ENCODE peak calls at places on chromosomes 7 and 10, in eight cellular contexts. P is neuronal stem cell, T is uterus, W is tibial artery, R is thoracic aorta, X is left ventricle myocardium inferior, M is left lung, D is lower lobe of right lung. I is an unnamed sample. For H3K4me1, the result is how much of the 10 kb centered on the place peaks cover.

GRCh38 chr7:102066476-102066875 is 220.2 kb upstream of the SH2B2 start:
- DNase-seq in P (no peak), T (no peak), W (no peak), R (no peak), X (no peak), M (no peak), D (no peak), I (no peak)

GRCh38 chr7:114422478-114423217 is 8.0 kb downstream of the FOXP2 start:
- DNase-seq in P (no peak), T (no peak), W (no peak), R (no peak), X (no peak), M (no peak), D (no peak), I (peak)

GRCh38 chr10:34696423-34696822 is 118.7 kb downstream of the PARD3 start:
- DNase-seq in P (no peak), T (no peak), W (no peak), R (no peak), X (no peak), M (no peak), D (no peak), I (peak)

GRCh38 chr10:121041499-121041898 is 190.3 kb downstream of the WDR11 start:
- DNase-seq in P (no peak), T (no peak), W (no peak), R (no peak), X (no peak), M (no peak), D (no peak), I (no peak)

GRCh38 chr10:17006631-17007161 is 122.9 kb downstream of the CUBN start:
- DNase-seq in P (no peak), T (no peak), W (no peak), R (no peak), X (no peak), M (no peak), D (peak), I (no peak)

GRCh38 chr7:760006-760405 is 32.9 kb upstream of the PRKAR1B start:
- DNase-seq in P (no peak), T (no peak), W (no peak), R (no peak), X (no peak), M (peak), D (peak), I (no peak)

GRCh38 chr10:125029584-125030242 is 87.8 kb downstream of the ZRANB1 start:
- DNase-seq in P (no peak), T (no peak), W (no peak), R (no peak), X (no peak), M (no peak), D (no peak), I (no peak)

GRCh38 chr10:59750155-59750945 is 2.9 kb downstream of the MRLN start:
- DNase-seq in P (no peak), T (no peak), W (no peak), R (no peak), X (no peak), M (no peak), D (no peak), I (no peak)

GRCh38 chr10:118721005-118721876 is 33.5 kb downstream of the CACUL1 start:
- DNase-seq in P (peak), T (peak), W (no peak), R (peak), X (no peak), M (no peak), D (no peak), I (peak)

GRCh38 chr7:14761506-14762296 is 140.8 kb downstream of the DGKB start:
- DNase-seq in P (no peak), T (peak), W (no peak), R (no peak), X (peak), M (no peak), D (no peak), I (no peak)

GRCh38 chr10:97850446-97850845 is 803 bp downstream of the GOLGA7B start:
- DNase-seq in P (peak), T (no peak), W (no peak), R (no peak), X (no peak), M (no peak), D (no peak), I (no peak)

GRCh38 chr10:94264085-94264484 is 98.7 kb downstream of the NOC3L start:
- DNase-seq in P (no peak), T (no peak), W (no peak), R (no peak), X (no peak), M (no peak), D (no peak), I (no peak)

GRCh38 chr7:66957595-66958290 is 36.7 kb downstream of the TMEM248 start:
- DNase-seq in P (no peak), T (no peak), W (peak), R (no peak), X (no peak), M (no peak), D (no peak), I (no peak)

GRCh38 chr7:55423277-55423711 is 58.2 kb downstream of the LANCL2 start:
- DNase-seq in P (no peak), T (no peak), W (no peak), R (no peak), X (no peak), M (no peak), D (no peak), I (no peak)

GRCh38 chr10:70901276-70901878 is 13.0 kb upstream of the PCBD1 start:
- DNase-seq in P (no peak), T (no peak), W (no peak), R (no peak), X (no peak), M (no peak), D (no peak), I (no peak)

GRCh38 chr10:129079705-129080104 is 387.3 kb upstream of the MGMT start:
- DNase-seq in P (no peak), T (no peak), W (no peak), R (no peak), X (peak), M (no peak), D (no peak), I (no peak)

GRCh38 chr10:420154-421121 is 269.0 kb downstream of the DIP2C start:
- DNase-seq in P (no peak), T (no peak), W (peak), R (peak), X (no peak), M (no peak), D (no peak), I (no peak)

GRCh38 chr10:93596539-93596938 is 4.5 kb downstream of the RBP4 start:
- DNase-seq in P (no peak), T (no peak), W (no peak), R (no peak), X (no peak), M (no peak), D (no peak), I (no peak)

GRCh38 chr7:27952393-27953290 is 212.7 kb downstream of the TAX1BP1 start:
- DNase-seq in P (no peak), T (no peak), W (no peak), R (no peak), X (no peak), M (no peak), D (no peak), I (no peak)

GRCh38 chr10:5952731-5953385 is 24.5 kb downstream of the IL15RA start:
- DNase-seq in P (no peak), T (no peak), W (no peak), R (no peak), X (no peak), M (no peak), D (peak), I (no peak)

GRCh38 chr10:101047961-101048892 is 13.6 kb upstream of the KAZALD1 start:
- DNase-seq in P (no peak), T (no peak), W (no peak), R (no peak), X (no peak), M (no peak), D (peak), I (peak)

GRCh38 chr10:557792-558328 is 131.6 kb downstream of the DIP2C start:
- DNase-seq in P (no peak), T (peak), W (no peak), R (no peak), X (no peak), M (no peak), D (no peak), I (no peak)

GRCh38 chr7:125605241-125605640 is 675.6 kb upstream of the POT1 start:
- DNase-seq in P (no peak), T (no peak), W (no peak), R (no peak), X (no peak), M (no peak), D (no peak), I (no peak)

GRCh38 chr7:87426160-87426559 is 49.3 kb downstream of the ABCB4 start:
- DNase-seq in P (no peak), T (no peak), W (no peak), R (no peak), X (no peak), M (no peak), D (no peak), I (no peak)

GRCh38 chr10:67282871-67283270 is 357.0 kb downstream of the LRRTM3 start:
- DNase-seq in P (no peak), T (no peak), W (no peak), R (no peak), X (no peak), M (no peak), D (no peak), I (no peak)

GRCh38 chr10:97134983-97135382 is 50.8 kb downstream of the SLIT1 start:
- DNase-seq in P (no peak), T (no peak), W (no peak), R (no peak), X (no peak), M (no peak), D (no peak), I (no peak)

GRCh38 chr7:637826-638225 is 88.7 kb upstream of the DNAAF5 start:
- DNase-seq in P (no peak), T (no peak), W (no peak), R (no peak), X (no peak), M (peak), D (no peak), I (no peak)

GRCh38 chr7:20785211-20786048 is 1.3 kb downstream of the SP8 start:
- DNase-seq in P (no peak), T (no peak), W (no peak), R (no peak), X (no peak), M (peak), D (no peak), I (peak)

GRCh38 chr10:21290499-21291160 is 234.9 kb downstream of the SKIDA1 start:
- DNase-seq in P (no peak), T (no peak), W (no peak), R (no peak), X (no peak), M (no peak), D (no peak), I (no peak)

GRCh38 chr7:122305475-122306319 is 1.1 kb upstream of the FEZF1 start:
- DNase-seq in P (no peak), T (no peak), W (peak), R (no peak), X (no peak), M (no peak), D (no peak), I (no peak)

GRCh38 chr10:10891437-10891836 is 126.2 kb upstream of the CELF2 start:
- DNase-seq in P (no peak), T (no peak), W (no peak), R (no peak), X (no peak), M (no peak), D (no peak), I (peak)

GRCh38 chr7:27745064-27745583 is 5.2 kb downstream of the TAX1BP1 start:
- DNase-seq in P (no peak), T (no peak), W (no peak), R (no peak), X (no peak), M (no peak), D (no peak), I (peak)

GRCh38 chr10:111392910-111393309 is 316.1 kb downstream of the ADRA2A start:
- DNase-seq in P (no peak), T (peak), W (no peak), R (no peak), X (no peak), M (no peak), D (no peak), I (no peak)

GRCh38 chr7:108030536-108030935 is 27.6 kb upstream of the LAMB1 start:
- DNase-seq in P (no peak), T (no peak), W (no peak), R (no peak), X (no peak), M (no peak), D (no peak), I (no peak)

GRCh38 chr7:1843921-1844335 is 173.9 kb downstream of the ELFN1 start:
- DNase-seq in P (no peak), T (no peak), W (peak), R (no peak), X (peak), M (no peak), D (peak), I (no peak)

GRCh38 chr7:33039257-33039904 is 23.2 kb downstream of the NT5C3A start:
- DNase-seq in P (no peak), T (no peak), W (no peak), R (no peak), X (no peak), M (no peak), D (no peak), I (peak)

GRCh38 chr10:28375399-28376354 is 72.8 kb upstream of the MPP7 start:
- DNase-seq in P (no peak), T (no peak), W (no peak), R (no peak), X (no peak), M (no peak), D (peak), I (peak)

GRCh38 chr10:59283456-59284082 is 78.8 kb downstream of the FAM13C start:
- DNase-seq in P (peak), T (no peak), W (no peak), R (no peak), X (no peak), M (no peak), D (no peak), I (no peak)

GRCh38 chr10:88318803-88319202 is 264.3 kb downstream of the RNLS start:
- DNase-seq in P (no peak), T (no peak), W (no peak), R (no peak), X (no peak), M (no peak), D (no peak), I (peak)

GRCh38 chr7:154892459-154892858 is 110.5 kb downstream of the PAXIP1 start:
- DNase-seq in P (no peak), T (no peak), W (no peak), R (no peak), X (no peak), M (no peak), D (no peak), I (peak)
- H3K4me3 ChIP-seq in P (no peak), T (no peak), W (no peak), R (no peak), X (no peak), M (no peak), D (no peak), I (no peak)

GRCh38 chr7:134804351-134804750 is 24.9 kb downstream of the CALD1 start:
- DNase-seq in P (no peak), T (no peak), W (no peak), R (no peak), X (no peak), M (no peak), D (no peak), I (no peak)
- H3K27ac ChIP-seq in P (no peak), T (peak), W (peak), R (peak), X (peak), M (no peak), D (peak), I (no peak)

GRCh38 chr7:129874722-129875121 is 78.0 kb downstream of the UBE2H start:
- DNase-seq in P (no peak), T (no peak), W (no peak), R (no peak), X (no peak), M (no peak), D (no peak), I (no peak)
- H3K4me1 ChIP-seq in P (under half), T (under half), W (under half), R (under half), X (half or more), M (under half), D (under half), I (under half)

DNA sequence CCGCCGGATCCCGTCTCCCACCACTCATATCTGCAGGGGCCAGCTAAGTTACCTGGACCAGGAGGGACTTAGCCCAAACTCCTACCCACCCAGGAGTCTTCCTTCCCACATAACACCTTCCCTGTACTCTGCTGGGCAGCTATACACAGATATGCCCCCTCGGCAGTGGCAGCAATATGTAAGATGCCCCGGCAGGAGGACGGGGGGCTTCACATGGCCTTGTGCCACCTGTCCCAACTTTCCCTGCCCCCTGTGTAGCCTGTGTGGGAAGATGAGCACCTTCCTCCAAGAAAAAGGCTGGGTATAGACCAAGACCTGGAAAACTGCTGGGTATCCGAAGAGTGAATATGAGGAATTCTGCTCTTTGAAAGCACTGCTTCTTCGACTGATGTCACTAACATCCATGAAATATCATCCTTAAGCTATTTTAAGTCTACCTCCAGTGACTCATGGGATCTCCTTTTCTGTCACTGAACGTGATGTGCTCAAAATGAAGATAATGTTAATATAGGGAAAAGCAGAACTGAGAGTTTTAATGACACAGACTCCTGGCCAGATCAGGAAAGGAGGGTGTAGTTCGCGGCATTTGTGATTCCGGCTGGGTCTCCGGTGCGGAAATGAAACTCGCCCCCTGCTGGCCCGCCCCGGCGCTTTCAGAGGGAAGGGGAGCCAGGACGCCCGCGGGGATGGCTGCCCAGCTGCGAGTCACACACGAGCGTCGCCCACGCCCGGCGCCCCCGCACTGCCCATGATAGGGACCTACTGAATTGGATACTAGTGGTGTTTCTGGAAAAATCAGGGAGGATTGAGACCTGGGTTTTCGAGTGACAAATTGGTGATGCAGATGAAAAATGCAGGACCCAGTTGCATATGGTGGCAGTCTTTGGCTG is 256.9 kb upstream of the NFE2L3 start:
- DNase-seq in P (peak), T (peak), W (peak), R (no peak), X (peak), M (peak), D (peak), I (peak)
- H3K4me3 ChIP-seq in P (no peak), T (no peak), W (no peak), R (peak), X (peak), M (peak), D (peak), I (no peak)

GRCh38 chr10:69482125-69482524 is 30.9 kb downstream of the TSPAN15 start:
- DNase-seq in P (no peak), T (no peak), W (no peak), R (no peak), X (no peak), M (no peak), D (no peak), I (no peak)

GRCh38 chr10:69477968-69478597 is 26.8 kb downstream of the TSPAN15 start:
- DNase-seq in P (no peak), T (no peak), W (no peak), R (no peak), X (no peak), M (no peak), D (peak), I (no peak)

GRCh38 chr10:69481280-69481679 is 30.0 kb downstream of the TSPAN15 start:
- DNase-seq in P (no peak), T (no peak), W (no peak), R (no peak), X (no peak), M (no peak), D (no peak), I (no peak)

GRCh38 chr10:69479737-69480412 is 28.6 kb downstream of the TSPAN15 start:
- DNase-seq in P (no peak), T (peak), W (peak), R (no peak), X (no peak), M (no peak), D (peak), I (no peak)

DNA sequence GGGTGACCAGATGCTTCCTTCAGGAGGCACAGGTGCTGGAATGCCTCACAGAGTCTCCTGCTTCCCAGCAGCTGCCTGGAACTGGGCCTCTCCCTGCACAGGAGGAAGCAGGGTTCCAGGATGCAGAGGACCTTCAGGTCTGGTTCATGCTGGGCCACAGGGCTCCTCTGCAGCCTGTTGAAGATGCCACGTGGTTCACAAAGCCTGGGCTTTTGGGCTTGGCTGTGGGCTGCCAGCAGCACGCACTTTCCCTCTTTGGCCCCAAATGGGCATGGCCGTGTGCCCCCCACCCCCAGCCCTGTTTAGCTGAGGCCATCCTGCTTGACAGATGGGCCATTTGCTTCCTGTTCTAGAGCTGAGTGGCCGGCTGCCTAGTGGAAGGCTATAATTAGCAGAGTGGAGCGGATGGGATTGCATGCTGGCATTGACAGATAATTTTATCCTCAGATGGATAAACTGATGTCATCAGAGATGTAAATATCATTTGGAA is 28.0 kb downstream of the TSPAN15 start:
- DNase-seq in P (no peak), T (no peak), W (peak), R (no peak), X (peak), M (no peak), D (no peak), I (no peak)
- H3K27ac ChIP-seq in P (no peak), T (peak), W (peak), R (peak), X (peak), M (peak), D (peak), I (peak)

GRCh38 chr7:13179775-13180448 is 492.5 kb downstream of the ARL4A start:
- DNase-seq in P (no peak), T (no peak), W (no peak), R (no peak), X (no peak), M (no peak), D (no peak), I (no peak)

GRCh38 chr7:13179011-13179574 is 491.7 kb downstream of the ARL4A start:
- DNase-seq in P (no peak), T (no peak), W (no peak), R (no peak), X (no peak), M (no peak), D (no peak), I (peak)

GRCh38 chr7:13185139-13185538 is 497.7 kb downstream of the ARL4A start:
- DNase-seq in P (no peak), T (no peak), W (no peak), R (no peak), X (no peak), M (no peak), D (no peak), I (peak)

DNA sequence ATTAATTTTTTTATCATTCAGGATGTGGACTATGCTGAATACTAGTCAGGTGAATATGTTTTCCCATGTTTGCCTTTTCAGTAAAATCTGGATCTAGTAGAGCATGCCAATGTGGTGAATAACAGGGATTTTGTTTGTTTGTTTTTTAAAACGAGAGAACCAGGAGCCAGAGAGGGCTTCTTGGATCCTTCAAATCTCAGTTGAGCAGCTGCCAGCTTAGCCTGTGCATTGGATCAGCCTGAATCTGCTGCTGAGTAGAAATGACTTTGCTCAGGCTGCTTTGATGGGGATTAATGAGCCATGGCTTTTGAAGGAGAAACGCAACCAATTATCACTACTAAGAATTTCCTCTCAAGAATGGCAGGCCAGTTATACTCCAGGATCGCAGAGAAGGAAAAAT is 493.8 kb downstream of the ARL4A start:
- DNase-seq in P (peak), T (no peak), W (no peak), R (no peak), X (no peak), M (no peak), D (no peak), I (no peak)
- H3K4me1 ChIP-seq in P (under half), T (under half), W (under half), R (under half), X (under half), M (under half), D (under half), I (under half)